ENCODE peak calls at places on chromosomes 12 and 14, in four cellular contexts. F is IMR-90, D is heart right ventricle, Y is astrocyte. C is an unnamed sample.

GRCh38 chr12:981176-981828 is 9.7 kb upstream of the ERC1 start:
- DNase-seq in F (no peak), D (no peak), Y (peak; percentile 58), C (no peak)

GRCh38 chr12:55072093-55072492 is 52.3 kb downstream of the NEUROD4 start:
- DNase-seq in F (no peak), D (peak; percentile 56), Y (no peak), C (peak; percentile 55)

GRCh38 chr12:1529228-1529861 is 65.0 kb downstream of the FBXL14 start:
- DNase-seq in F (no peak), D (no peak), Y (no peak), C (no peak)

GRCh38 chr12:27101290-27101689 is 18.9 kb upstream of the C12orf71 start:
- DNase-seq in F (peak; percentile 27), D (no peak), Y (no peak), C (no peak)

GRCh38 chr14:24483604-24484252 is 24.3 kb downstream of the CMA1 start:
- DNase-seq in F (peak; percentile 27), D (no peak), Y (peak; percentile 32), C (no peak)

GRCh38 chr12:101935769-101936741 is 58.7 kb downstream of the DRAM1 start:
- DNase-seq in F (peak; percentile 99), D (peak; percentile 43), Y (peak; percentile 97), C (no peak)

GRCh38 chr14:89267656-89268055 is 149.4 kb downstream of the FOXN3 start:
- DNase-seq in F (no peak), D (no peak), Y (no peak), C (no peak)

GRCh38 chr14:51004352-51004800 is 60.1 kb upstream of the PYGL start:
- DNase-seq in F (no peak), D (no peak), Y (no peak), C (no peak)

GRCh38 chr12:4562034-4562657 is at the start of gene DYRK4:
- DNase-seq in F (peak; percentile 60), D (peak; percentile 81), Y (peak; percentile 52), C (peak; percentile 97)

GRCh38 chr12:10111451-10111850 is 12.7 kb upstream of the CLEC1A start:
- DNase-seq in F (no peak), D (no peak), Y (no peak), C (no peak)

GRCh38 chr14:98082833-98083232 is 1189.2 kb downstream of the BCL11B start:
- DNase-seq in F (no peak), D (no peak), Y (no peak), C (no peak)

GRCh38 chr12:115763982-115764621 is 513.4 kb downstream of the MED13L start:
- DNase-seq in F (no peak), D (no peak), Y (no peak), C (no peak)

GRCh38 chr12:122293081-122293480 is 26.8 kb upstream of the VPS33A start:
- DNase-seq in F (no peak), D (no peak), Y (no peak), C (no peak)

GRCh38 chr14:99035712-99036593 is 236.0 kb downstream of the BCL11B start:
- DNase-seq in F (peak; percentile 43), D (peak; percentile 80), Y (peak; percentile 93), C (peak; percentile 81)

GRCh38 chr12:6699989-6700645 is 498 bp downstream of the PIANP start:
- DNase-seq in F (no peak), D (no peak), Y (no peak), C (no peak)

GRCh38 chr12:132724506-132725220 is 14.0 kb downstream of the PGAM5 start:
- DNase-seq in F (no peak), D (no peak), Y (no peak), C (no peak)

GRCh38 chr12:105064564-105065222 is 19.6 kb downstream of the ALDH1L2 start:
- DNase-seq in F (no peak), D (no peak), Y (no peak), C (no peak)

GRCh38 chr12:8088574-8088973 is 6.5 kb downstream of the NECAP1 start:
- DNase-seq in F (no peak), D (no peak), Y (no peak), C (no peak)

GRCh38 chr12:56104815-56105476 is 587 bp downstream of the PA2G4 start:
- DNase-seq in F (no peak), D (no peak), Y (no peak), C (peak; percentile 46)

DNA sequence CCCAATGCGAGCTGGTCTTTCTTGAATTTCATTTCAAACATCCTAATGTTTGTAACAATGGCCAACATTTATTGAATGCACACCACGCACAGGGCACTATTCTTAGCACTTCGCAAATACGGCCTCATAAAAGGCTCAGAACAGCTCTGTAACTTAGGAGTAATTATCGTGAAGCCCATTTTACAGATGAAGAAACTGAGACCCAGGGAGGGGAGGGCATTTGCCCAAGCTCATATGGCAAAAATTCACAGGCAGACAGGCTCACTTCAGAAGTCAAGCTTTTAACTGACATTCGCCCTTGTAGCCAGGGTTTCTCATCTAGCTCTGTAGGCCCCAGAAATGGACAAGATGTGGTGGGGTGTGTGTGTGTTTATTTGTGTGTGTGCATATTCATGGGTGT is 60.3 kb upstream of the TBX3 start:
- DNase-seq in F (no peak), D (no peak), Y (no peak), C (no peak)
- TF ChIP-seq CTCF in F (no peak), D (no peak), Y (no peak), C (no peak)

GRCh38 chr12:118541071-118541470 is 164.7 kb downstream of the SUDS3 start:
- DNase-seq in F (no peak), D (no peak), Y (no peak), C (no peak)
- H3K4me1 ChIP-seq in F (no peaks in the 10 kb centered on the region), D (peaks cover 9% of the 10 kb centered on the region), Y (no peaks in the 10 kb centered on the region), C (no peaks in the 10 kb centered on the region)

GRCh38 chr12:42024495-42024830 is 120.2 kb downstream of the GXYLT1 start:
- DNase-seq in F (no peak), D (no peak), Y (no peak), C (no peak)
- TF ChIP-seq CTCF in F (no peak), D (no peak), Y (no peak), C (no peak)

DNA sequence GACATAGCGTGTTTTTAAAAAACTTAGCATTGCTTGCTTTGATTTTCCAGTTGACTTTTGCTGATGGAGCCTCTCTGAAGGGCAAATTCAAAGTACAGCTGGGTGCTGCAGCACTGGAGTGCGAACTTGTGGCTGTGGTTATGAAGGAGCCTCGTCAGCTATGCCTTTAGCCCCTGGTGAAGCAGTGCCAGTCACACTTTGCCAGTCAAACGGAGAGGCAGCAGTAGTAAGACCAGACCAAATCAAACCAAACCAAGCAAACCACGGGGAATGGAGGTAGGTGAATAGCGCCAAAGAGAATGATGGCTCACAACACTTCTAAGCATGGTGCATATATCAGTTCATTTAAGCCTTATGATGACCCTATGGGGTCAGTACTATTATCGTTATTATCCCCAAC is 15.1 kb upstream of the SLC38A2 start:
- DNase-seq in F (no peak), D (no peak), Y (no peak), C (no peak)
- H3K4me1 ChIP-seq in F (peaks cover 22% of the 10 kb centered on the region), D (peaks cover 47% of the 10 kb centered on the region), Y (peaks cover 69% of the 10 kb centered on the region), C (peaks cover 20% of the 10 kb centered on the region)

DNA sequence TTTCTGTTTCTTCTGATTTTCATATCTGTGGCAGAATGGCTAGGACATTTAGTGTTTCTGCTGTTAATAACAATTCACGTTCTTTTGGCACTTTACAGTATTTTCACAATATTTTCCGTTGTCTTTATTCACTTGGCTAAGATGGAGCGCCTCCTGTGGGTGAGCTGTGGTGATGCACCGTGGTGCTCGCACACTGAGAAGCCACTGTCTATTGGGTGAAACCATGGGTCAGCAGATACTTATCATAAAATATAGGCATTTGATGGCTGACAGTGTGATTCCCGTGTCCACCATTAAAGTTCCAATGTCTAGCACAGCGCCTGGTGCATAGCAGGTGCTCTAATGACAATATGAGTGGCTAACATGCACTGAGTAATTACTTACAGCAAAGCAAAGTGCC is 141.8 kb downstream of the VRK1 start:
- DNase-seq in F (no peak), D (no peak), Y (no peak), C (no peak)
- TF ChIP-seq CTCF in F (no peak), D (no peak), Y (no peak), C (no peak)

GRCh38 chr14:64841121-64841611 is 38.5 kb downstream of the SPTB start:
- DNase-seq in F (peak; percentile 62), D (no peak), Y (peak; percentile 57), C (no peak)
- H3K4me1 ChIP-seq in F (peaks cover 2% of the 10 kb centered on the region), D (peaks cover 3% of the 10 kb centered on the region), Y (peaks cover under 1% of the 10 kb centered on the region), C (no peaks in the 10 kb centered on the region)

GRCh38 chr12:72602616-72603015 is 330.4 kb downstream of the TRHDE start:
- DNase-seq in F (no peak), D (no peak), Y (no peak), C (no peak)
- TF ChIP-seq CTCF in F (no peak), D (no peak), Y (no peak), C (no peak)

GRCh38 chr14:61185534-61185933 is 95.6 kb downstream of the TMEM30B start:
- DNase-seq in F (no peak), D (no peak), Y (no peak), C (no peak)

GRCh38 chr14:61187642-61187905 is 93.6 kb downstream of the TMEM30B start:
- DNase-seq in F (no peak), D (no peak), Y (no peak), C (no peak)

GRCh38 chr14:61186341-61186740 is 94.8 kb downstream of the TMEM30B start:
- DNase-seq in F (no peak), D (no peak), Y (peak; percentile 16), C (no peak)

GRCh38 chr14:61188196-61188595 is 92.9 kb downstream of the TMEM30B start:
- DNase-seq in F (no peak), D (peak; percentile 41), Y (no peak), C (peak; percentile 56)

GRCh38 chr14:61186793-61187641 is 94.1 kb downstream of the TMEM30B start:
- DNase-seq in F (no peak), D (no peak), Y (no peak), C (no peak)
- H3K4me1 ChIP-seq in F (peaks cover 28% of the 10 kb centered on the region), D (no peaks in the 10 kb centered on the region), Y (peaks cover 37% of the 10 kb centered on the region), C (peaks cover 3% of the 10 kb centered on the region)

GRCh38 chr12:96225994-96226399 is 31.8 kb downstream of the ELK3 start:
- DNase-seq in F (no peak), D (no peak), Y (no peak), C (no peak)
- TF ChIP-seq CTCF in F (no peak), D (no peak), Y (no peak), C (no peak)

DNA sequence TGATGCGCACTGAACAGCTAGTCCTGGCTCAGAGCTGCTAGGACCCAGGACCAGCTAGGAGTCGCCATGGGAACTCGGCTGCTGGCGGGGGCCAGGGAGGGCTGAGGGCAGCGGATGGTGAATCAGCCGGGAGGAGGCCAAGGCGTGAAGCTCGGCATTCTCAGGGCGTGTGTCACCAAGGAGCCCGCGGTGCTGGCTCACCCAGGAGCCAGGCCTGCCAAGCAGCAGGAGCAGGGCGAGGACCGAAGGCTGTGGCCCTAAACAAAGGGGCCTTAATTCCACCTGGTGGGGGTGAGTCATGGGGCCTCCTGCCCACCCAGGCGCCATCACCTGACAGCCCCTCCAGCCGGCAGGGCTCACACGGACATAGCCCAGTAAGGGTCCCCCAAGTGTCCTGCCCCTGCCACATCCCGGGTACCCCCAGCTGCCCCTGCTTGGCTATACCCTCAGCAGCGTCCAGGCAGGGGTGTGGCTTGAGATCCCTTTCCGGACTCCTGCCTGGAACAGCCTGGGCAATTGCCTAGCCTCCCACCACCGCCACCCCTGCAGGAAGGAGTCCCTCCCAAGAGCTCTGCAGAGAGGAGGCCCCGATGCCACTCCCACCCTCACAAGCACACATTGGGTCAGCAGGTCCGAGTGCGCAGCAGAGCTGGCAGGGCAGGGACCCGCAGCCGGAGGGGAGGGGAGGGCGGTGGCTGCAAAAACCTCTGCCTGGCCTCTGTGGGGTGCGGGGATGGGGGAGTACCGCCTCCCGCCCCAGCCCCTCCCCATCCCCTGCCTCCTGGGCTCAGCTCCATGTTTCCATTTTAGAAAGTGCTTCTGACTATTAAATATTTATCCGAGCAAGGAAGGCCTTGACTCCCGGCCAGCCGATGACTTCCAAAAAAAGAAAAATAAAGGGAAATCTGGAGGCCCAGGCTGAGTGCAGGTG is 4.7 kb downstream of the AHNAK2 start:
- DNase-seq in F (peak; percentile 94), D (peak; percentile 73), Y (peak; percentile 94), C (peak; percentile 63)
- H3K4me1 ChIP-seq in F (peaks cover 37% of the 10 kb centered on the region), D (peaks cover 32% of the 10 kb centered on the region), Y (peaks cover 75% of the 10 kb centered on the region), C (peaks cover 53% of the 10 kb centered on the region)

C was measured in mucosa of descending colon.